ENCODE peak calls at places on chromosomes 12 and 14, in five cellular contexts. C is lower lobe of right lung, D is vagina, O is right atrium auricular region, M is astrocyte. J is an unnamed sample.

GRCh38 chr14:91398707-91399106 is 18.9 kb downstream of the CCDC88C start:
- DNase-seq in D (no peak), M (no peak), C (no peak), O (no peak), J (no peak)

GRCh38 chr14:84546236-84546635 is 983.7 kb upstream of the FLRT2 start:
- DNase-seq in O (no peak), M (no peak), C (no peak), D (no peak), J (no peak)

GRCh38 chr14:51869426-51870113 is 9.2 kb downstream of the GNG2 start:
- DNase-seq in C (no peak), D (no peak), O (no peak), M (no peak), J (no peak)

GRCh38 chr12:34398706-34399630 is 376.7 kb downstream of the ALG10 start:
- DNase-seq in M (no peak), C (peak; percentile 27), O (peak; percentile 49), D (peak; percentile 81), J (no peak)

GRCh38 chr14:28577711-28578131 is 188.9 kb upstream of the FOXG1 start:
- DNase-seq in M (peak; percentile 94), C (no peak), D (no peak), O (no peak), J (peak; percentile 88)

GRCh38 chr14:100080206-100080605 is 15.0 kb downstream of the EVL start:
- DNase-seq in O (no peak), M (no peak), D (peak; percentile 28), C (no peak), J (no peak)

GRCh38 chr12:132178314-132178713 is 34.1 kb downstream of the NOC4L start:
- DNase-seq in O (no peak), C (no peak), M (no peak), D (no peak), J (no peak)

GRCh38 chr14:93891756-93892504 is 35.2 kb upstream of the FAM181A start:
- DNase-seq in M (no peak), O (no peak), C (no peak), D (no peak), J (no peak)

DNA sequence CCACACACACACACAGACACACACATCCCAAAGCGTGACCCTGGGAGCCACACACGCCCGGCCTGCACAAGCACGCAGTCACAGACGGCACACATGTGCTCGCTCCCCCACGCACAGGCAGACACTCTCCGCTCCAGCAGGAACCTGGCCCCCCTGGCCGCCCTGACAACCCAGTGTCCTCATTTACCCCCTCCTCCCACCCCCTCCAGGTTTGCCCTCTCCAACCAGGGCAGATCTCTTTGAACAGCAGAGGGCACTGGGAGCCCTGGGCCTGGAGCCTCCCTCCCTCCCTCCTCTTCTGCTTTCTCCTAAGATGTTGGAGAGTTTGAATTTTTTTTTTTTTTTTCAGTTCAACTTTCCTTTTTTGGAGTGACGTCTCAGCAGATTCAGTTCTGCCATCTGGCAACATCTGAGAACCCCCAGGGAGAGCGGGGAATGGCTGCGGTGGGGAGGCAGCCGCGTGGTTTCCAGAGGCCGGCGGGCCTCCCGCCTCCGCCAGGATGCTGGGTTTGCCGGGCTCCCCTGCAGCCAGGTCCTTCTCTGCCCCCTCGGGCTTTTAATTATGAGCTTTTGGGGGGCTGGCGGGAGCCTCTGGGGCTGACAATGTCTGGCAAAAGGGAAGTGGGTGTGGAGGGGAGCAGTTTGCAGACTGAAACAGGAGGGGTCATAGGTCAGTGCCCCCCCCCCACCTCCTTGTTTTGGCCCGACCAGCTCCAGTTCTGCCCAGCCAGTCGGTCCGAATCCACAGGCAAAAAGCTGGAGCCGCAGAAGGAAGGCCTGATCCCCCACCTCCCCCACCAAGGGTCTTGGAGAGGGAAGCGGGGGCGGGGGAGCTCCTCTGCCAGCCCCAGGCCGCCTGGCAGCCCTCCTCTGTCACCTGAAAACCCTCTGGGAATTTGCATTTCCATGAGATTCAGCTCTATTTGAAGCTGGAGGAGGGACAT is 1.3 kb upstream of the NCOR2 start:
- DNase-seq in O (peak; percentile 79), M (peak; percentile 94), D (no peak), C (peak; percentile 80), J (peak; percentile 27)
- TF ChIP-seq CTCF in O (no peak), M (no peak), D (no peak), C (peak; percentile 27), J (peak; percentile 49)

GRCh38 chr14:24398298-24398942 is 383 bp upstream of the NYNRIN start:
- DNase-seq in C (no peak), D (no peak), O (no peak), M (no peak), J (peak; percentile 79)

GRCh38 chr14:24399981-24400718 is 1.3 kb downstream of the NYNRIN start:
- DNase-seq in O (no peak), D (no peak), M (no peak), C (no peak), J (no peak)

GRCh38 chr14:24401810-24402702 is 3.3 kb downstream of the NYNRIN start:
- DNase-seq in C (no peak), M (no peak), O (no peak), D (no peak), J (no peak)

GRCh38 chr14:24397639-24398297 is 1.0 kb upstream of the NYNRIN start:
- DNase-seq in C (no peak), O (no peak), D (no peak), M (no peak), J (no peak)

DNA sequence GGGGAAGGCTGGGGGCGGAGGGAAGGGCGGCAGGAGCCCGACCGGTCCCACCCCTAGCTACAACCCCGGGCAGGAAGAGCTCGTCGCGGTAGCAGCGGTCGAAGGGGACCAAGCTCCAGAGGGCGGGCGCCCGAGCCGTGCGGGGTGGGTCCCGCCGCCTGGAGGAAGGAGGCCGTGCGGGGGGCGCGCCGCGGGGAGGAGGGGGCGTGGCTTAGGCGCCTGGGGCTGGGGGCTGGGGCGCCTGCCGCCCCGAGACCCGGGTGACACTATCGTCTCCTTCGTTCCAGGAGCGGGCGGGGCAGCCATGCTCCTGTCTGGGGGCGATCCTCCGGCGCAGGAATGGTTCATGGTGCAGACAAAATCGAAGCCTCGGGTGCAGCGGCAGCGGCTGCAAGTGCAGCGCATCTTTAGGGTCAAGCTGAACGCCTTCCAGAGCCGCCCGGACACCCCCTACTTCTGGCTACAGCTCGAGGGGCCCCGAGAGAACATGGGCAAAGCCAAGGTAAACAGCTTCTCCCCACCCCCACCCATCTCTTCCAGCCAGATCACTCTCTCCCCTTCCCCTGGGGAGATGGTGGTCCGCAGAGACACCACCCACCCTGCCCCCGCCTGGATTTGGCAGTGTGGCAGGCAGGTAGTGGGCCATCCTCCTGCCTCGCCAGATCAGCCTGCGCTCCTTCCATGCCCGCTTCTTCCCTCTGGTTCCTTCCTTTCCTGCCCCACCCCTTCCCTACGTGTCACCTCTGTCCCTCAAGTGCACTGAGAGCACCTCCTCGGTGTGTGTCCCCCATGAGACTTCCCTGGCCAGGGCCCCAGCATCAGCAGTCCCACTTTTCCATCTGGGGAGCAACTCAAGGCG is at the start of gene NYNRIN:
- DNase-seq in M (peak; percentile 16), O (no peak), C (peak; percentile 63), D (no peak), J (peak; percentile 82)
- H3K4me1 ChIP-seq in M (peaks cover 4% of the 10 kb centered on the region), O (peaks cover 64% of the 10 kb centered on the region), C (peaks cover 58% of the 10 kb centered on the region), D (peaks cover 70% of the 10 kb centered on the region), J (peaks cover 32% of the 10 kb centered on the region)

DNA sequence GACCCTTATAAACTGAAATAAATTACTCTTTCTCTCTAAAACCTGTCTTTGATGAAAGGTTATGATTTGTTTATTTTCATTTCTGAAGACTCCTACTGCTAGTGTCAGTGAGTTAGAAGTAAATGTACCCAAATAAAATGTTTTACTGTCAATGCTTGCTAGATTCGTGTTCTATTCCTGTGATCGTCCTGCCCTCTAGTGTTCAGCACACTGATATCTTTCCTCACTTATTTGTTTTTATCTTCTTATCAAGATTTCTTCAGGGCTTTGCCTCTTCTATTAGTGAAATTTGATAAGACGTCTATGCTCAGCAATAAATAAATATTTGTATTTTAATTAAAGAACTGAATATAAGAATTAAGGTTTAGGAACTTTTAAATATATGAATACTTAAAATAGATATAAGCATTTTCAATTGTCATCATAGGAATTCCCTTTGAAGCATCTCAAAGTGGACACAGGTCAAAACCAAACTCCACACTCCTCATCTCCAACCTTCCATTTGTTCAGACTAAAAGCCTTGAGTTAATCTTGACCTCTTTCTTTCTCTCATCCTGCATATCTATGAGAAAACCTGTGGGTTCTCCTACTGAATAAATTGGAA is 75.8 kb downstream of the C12orf50 start:
- DNase-seq in C (no peak), M (peak; percentile 38), O (no peak), D (no peak), J (peak; percentile 37)
- TF ChIP-seq CTCF in C (peak; percentile 27), M (peak; percentile 68), O (no peak), D (no peak), J (peak; percentile 59)

GRCh38 chr14:104721704-104722431 is 2.2 kb upstream of the ADSS1 start:
- DNase-seq in C (no peak), D (no peak), M (no peak), O (no peak), J (no peak)
- H3K4me1 ChIP-seq in C (peaks cover 15% of the 10 kb centered on the region), D (peaks cover 40% of the 10 kb centered on the region), M (peaks cover 21% of the 10 kb centered on the region), O (peaks cover 76% of the 10 kb centered on the region), J (peaks cover 23% of the 10 kb centered on the region)

GRCh38 chr12:12033589-12034223 is 37.0 kb upstream of the BCL2L14 start:
- DNase-seq in C (no peak), M (no peak), D (no peak), O (no peak), J (no peak)
- TF ChIP-seq CTCF in C (no peak), M (no peak), D (no peak), O (no peak), J (no peak)

DNA sequence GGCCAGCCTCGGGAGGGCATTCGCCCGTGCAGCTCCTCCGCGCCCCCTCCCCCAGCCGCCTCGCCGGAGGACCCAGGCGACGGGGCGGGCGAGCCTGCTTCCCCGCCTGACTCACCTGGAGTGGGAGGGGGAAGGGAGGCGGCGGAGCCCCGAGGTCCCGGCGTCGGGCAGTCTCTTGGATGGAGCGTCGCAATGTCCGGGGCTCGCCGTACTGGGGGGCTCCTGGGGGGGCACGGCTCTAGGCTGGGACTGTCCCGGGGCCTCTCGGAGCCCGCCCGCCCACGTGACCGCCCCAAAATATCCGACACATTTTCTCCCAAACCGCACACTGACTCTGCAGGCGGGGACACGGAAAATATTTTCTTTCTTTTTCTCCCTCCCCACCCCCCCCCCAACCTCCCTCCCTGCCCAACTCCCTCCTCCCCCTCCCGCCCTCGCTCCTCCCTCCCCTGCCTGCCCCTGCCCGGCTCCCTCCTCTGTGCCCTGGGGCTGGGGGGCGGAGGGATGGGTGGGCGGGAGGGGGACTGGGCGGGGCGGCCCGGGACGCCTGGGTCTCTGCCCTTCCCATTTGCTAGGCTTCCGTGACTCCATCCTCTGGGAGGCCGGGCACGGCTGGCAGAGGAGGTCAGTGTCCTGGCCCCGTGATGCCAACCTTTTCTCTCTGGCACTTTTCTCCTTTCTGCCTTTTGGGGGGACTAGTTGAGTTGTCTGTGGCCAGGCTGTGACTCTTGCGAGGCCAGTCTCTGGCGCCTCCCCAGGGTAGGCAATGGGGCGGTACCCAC is at the start of gene RARG:
- DNase-seq in C (peak; percentile 73), M (peak; percentile 27), D (no peak), O (peak; percentile 75), J (no peak)
- H3K4me1 ChIP-seq in C (peaks cover 43% of the 10 kb centered on the region), M (peaks cover 24% of the 10 kb centered on the region), D (peaks cover 83% of the 10 kb centered on the region), O (peaks cover 44% of the 10 kb centered on the region), J (peaks cover 25% of the 10 kb centered on the region)